ENCODE peak calls at places on chromosomes 16 and 17, in five cellular contexts. R is GOT3; K is stimulated activated CD4-positive, alpha-beta T cell treated with anti-CD3 and anti-CD28 coated beads, Interleukin-1b, Interleukin-23, amount 100 ng/mL, for 24 hours; J is ELF-1; T is A549. N is an unnamed sample.

GRCh38 chr16:2816751-2817495 is at the start of gene PRSS21:
- DNase-seq in R (no peak), K (no peak), J (no peak), T (no peak), N (no peak)

GRCh38 chr17:42944211-42944610 is 20.0 kb downstream of the AARSD1 start:
- DNase-seq in R (no peak), K (no peak), J (no peak), T (no peak), N (no peak)

GRCh38 chr16:66189951-66190350 is 176.5 kb upstream of the CDH5 start:
- DNase-seq in R (no peak), K (no peak), J (no peak), T (no peak), N (peak; percentile 18)

GRCh38 chr16:6122401-6122800 is 1024.8 kb upstream of the EEF2KMT start:
- DNase-seq in R (no peak), K (no peak), J (no peak), T (no peak), N (no peak)

GRCh38 chr16:1871974-1872635 is at the start of gene MEIOB:
- DNase-seq in R (no peak), K (no peak), J (peak; percentile 79), T (peak; percentile 46), N (no peak)

GRCh38 chr16:24013733-24014645 is 178.2 kb downstream of the PRKCB start:
- DNase-seq in R (no peak), K (peak; percentile 20), J (no peak), T (no peak), N (no peak)

GRCh38 chr16:50836121-50836541 is 94.2 kb downstream of the CYLD start:
- DNase-seq in R (no peak), K (no peak), J (no peak), T (no peak), N (no peak)

GRCh38 chr17:7750321-7750821 is 32.8 kb downstream of the DNAH2 start:
- DNase-seq in R (no peak), K (no peak), J (no peak), T (no peak), N (no peak)

GRCh38 chr17:17681187-17681743 is at the start of gene RAI1:
- DNase-seq in R (peak; percentile 44), K (peak; percentile 40), J (peak; percentile 60), T (peak; percentile 74), N (peak; percentile 67)

GRCh38 chr16:12729448-12729847 is 74.2 kb downstream of the CPPED1 start:
- DNase-seq in R (no peak), K (no peak), J (no peak), T (no peak), N (no peak)

GRCh38 chr16:72821551-72821950 is 226.4 kb downstream of the ZFHX3 start:
- DNase-seq in R (no peak), K (no peak), J (no peak), T (no peak), N (no peak)

GRCh38 chr16:66741131-66741900 is 10.1 kb downstream of the DYNC1LI2 start:
- DNase-seq in R (peak; percentile 10), K (no peak), J (peak; percentile 18), T (peak; percentile 68), N (peak; percentile 60)